ENCODE peak calls at places on chromosome 3, in nine cellular contexts. P is left ventricle myocardium inferior; Z is T1000; D is EL; H is cortex of kidney; F is nucleus accumbens; K is mesendoderm; U is GM13976; T is central memory CD8-positive, alpha-beta T cell. G is an unnamed sample.

GRCh38 chr3:8473990-8474389 is 27.6 kb upstream of the LMCD1 start:
- DNase-seq in Z (no peak), P (no peak), K (no peak), T (no peak), H (no peak), F (no peak), D (no peak), U (no peak), G (no peak)

GRCh38 chr3:97738761-97739160 is 25.8 kb upstream of the ARL6 start:
- DNase-seq in D (no peak), U (no peak), F (no peak), K (no peak), Z (no peak), T (no peak), H (no peak), P (no peak), G (no peak)

GRCh38 chr3:78507196-78507984 is 1260.4 kb downstream of the ROBO1 start:
- DNase-seq in K (peak), H (no peak), P (no peak), Z (peak), D (peak), U (no peak), T (no peak), F (no peak), G (no peak)

GRCh38 chr3:104368760-104369159 is 997.9 kb upstream of the ALCAM start:
- DNase-seq in Z (no peak), U (no peak), D (no peak), F (no peak), K (no peak), H (no peak), T (no peak), P (no peak), G (no peak)

GRCh38 chr3:115713247-115713646 is 89.9 kb downstream of the GAP43 start:
- DNase-seq in K (no peak), D (no peak), U (no peak), T (no peak), H (no peak), Z (no peak), F (no peak), P (no peak), G (no peak)

GRCh38 chr3:183466575-183466974 is 38.2 kb upstream of the MCF2L2 start:
- DNase-seq in T (no peak), K (no peak), D (no peak), H (no peak), P (no peak), U (no peak), Z (no peak), F (no peak), G (no peak)

GRCh38 chr3:120348065-120348980 is 831 bp downstream of the LRRC58 start:
- DNase-seq in P (no peak), K (no peak), H (no peak), D (peak), U (peak), T (peak), Z (peak), F (no peak), G (peak)

GRCh38 chr3:135215516-135215915 is 420.5 kb downstream of the EPHB1 start:
- DNase-seq in D (no peak), P (no peak), Z (no peak), H (no peak), T (no peak), U (no peak), F (no peak), K (no peak), G (no peak)

GRCh38 chr3:101124125-101124524 is 130.9 kb upstream of the ABI3BP start:
- DNase-seq in K (no peak), D (peak), H (no peak), U (no peak), P (no peak), F (no peak), Z (no peak), T (no peak), G (no peak)

GRCh38 chr3:106130384-106131084 is 261.7 kb upstream of the CBLB start:
- DNase-seq in T (no peak), H (no peak), D (peak), K (peak), Z (no peak), F (no peak), P (no peak), U (no peak), G (no peak)

GRCh38 chr3:94172695-94173310 is 109.9 kb downstream of the NSUN3 start:
- DNase-seq in D (no peak), P (no peak), Z (no peak), U (no peak), F (no peak), K (no peak), T (no peak), H (no peak), G (no peak)

GRCh38 chr3:10289077-10289476 is 3.7 kb downstream of the GHRL start:
- DNase-seq in Z (no peak), F (no peak), K (no peak), P (no peak), D (no peak), U (no peak), T (no peak), H (no peak), G (no peak)

GRCh38 chr3:64685331-64685799 is 2.4 kb downstream of the ADAMTS9 start:
- DNase-seq in T (no peak), Z (peak), F (no peak), U (no peak), H (no peak), D (no peak), K (no peak), P (peak), G (no peak)

GRCh38 chr3:182683335-182684257 is 109.7 kb upstream of the ATP11B start:
- DNase-seq in H (no peak), D (peak), K (peak), P (peak), Z (no peak), U (peak), F (no peak), T (peak), G (peak)

GRCh38 chr3:194276768-194277546 is 74.2 kb downstream of the CPN2 start:
- DNase-seq in U (no peak), H (no peak), F (no peak), D (no peak), Z (no peak), T (no peak), K (no peak), P (peak), G (no peak)

GRCh38 chr3:108296239-108296638 is at the start of gene HHLA2:
- DNase-seq in D (no peak), U (no peak), K (no peak), F (no peak), H (no peak), P (no peak), Z (no peak), T (no peak), G (no peak)

G was measured in SW 1271.